ENCODE peak calls at places on chromosomes 7 and 10, in ten cellular contexts. A is memory B cell, C is RWPE1, E is sigmoid colon, O is NCI-H226, T is EH, J is Calu3, W is omental fat pad, Q is HT-29, Y is CD14-positive monocyte. S is an unnamed sample.
A peak's percentile ranks its signal among the peaks of the same experiment; 100 is the strongest.

GRCh38 chr10:79069325-79070090 is 742 bp downstream of the ZMIZ1 start:
- DNase-seq in O (no peak), T (peak; percentile 55), Q (peak; percentile 29), E (peak; percentile 81), C (peak; percentile 64), A (no peak), J (peak; percentile 56), Y (peak; percentile 70), W (no peak), S (peak; percentile 74)

GRCh38 chr10:99382181-99382580 is 48.2 kb downstream of the GOT1 start:
- DNase-seq in Q (no peak), J (no peak), A (no peak), W (no peak), C (no peak), T (no peak), Y (no peak), O (no peak), E (no peak), S (no peak)

GRCh38 chr7:24885305-24885704 is 94.7 kb downstream of the OSBPL3 start:
- DNase-seq in J (no peak), E (no peak), Q (no peak), T (no peak), A (no peak), W (no peak), C (no peak), O (no peak), Y (no peak), S (no peak)

GRCh38 chr7:68449099-68449498 is 1149.2 kb upstream of the AUTS2 start:
- DNase-seq in A (no peak), J (no peak), W (no peak), C (no peak), E (no peak), O (no peak), T (no peak), Y (no peak), Q (no peak), S (no peak)

GRCh38 chr7:107966701-107967100 is 36.3 kb downstream of the LAMB1 start:
- DNase-seq in W (no peak), T (peak; percentile 95), O (peak; percentile 86), Q (peak; percentile 6), A (no peak), Y (no peak), J (no peak), E (no peak), C (no peak), S (no peak)

GRCh38 chr7:29587195-29587808 is 23.7 kb downstream of the PRR15 start:
- DNase-seq in W (no peak), O (no peak), E (no peak), T (no peak), A (no peak), J (no peak), Y (no peak), C (no peak), Q (no peak), S (no peak)

GRCh38 chr7:36188923-36189322 is 35.9 kb downstream of the EEPD1 start:
- DNase-seq in T (no peak), Q (no peak), W (no peak), Y (no peak), E (no peak), O (no peak), J (no peak), C (no peak), A (no peak), S (no peak)

GRCh38 chr7:105622114-105622731 is 40.9 kb upstream of the EFCAB10 start:
- DNase-seq in Y (no peak), Q (no peak), O (no peak), T (no peak), A (no peak), J (no peak), W (no peak), C (no peak), E (peak; percentile 75), S (no peak)

GRCh38 chr10:20624642-20625041 is 272.5 kb downstream of the NEBL start:
- DNase-seq in C (no peak), W (no peak), J (no peak), Y (no peak), Q (no peak), E (peak; percentile 67), O (no peak), T (no peak), A (no peak), S (peak; percentile 48)

GRCh38 chr10:21519981-21520436 is 5.5 kb downstream of the SKIDA1 start:
- DNase-seq in E (no peak), Q (no peak), T (peak; percentile 75), C (no peak), W (no peak), O (no peak), J (no peak), Y (no peak), A (peak; percentile 16), S (no peak)

GRCh38 chr10:14736600-14737081 is 38.1 kb downstream of the FAM107B start:
- DNase-seq in W (no peak), A (no peak), O (no peak), C (no peak), Q (no peak), J (no peak), T (peak; percentile 90), E (peak; percentile 76), Y (no peak), S (no peak)

GRCh38 chr10:80504897-80505465 is 32.7 kb upstream of the SH2D4B start:
- DNase-seq in W (no peak), E (no peak), C (no peak), J (no peak), A (no peak), Y (peak; percentile 47), T (no peak), Q (no peak), O (no peak), S (peak; percentile 48)

GRCh38 chr10:33113111-33113856 is 155.3 kb upstream of the ITGB1 start:
- DNase-seq in O (peak; percentile 26), T (peak; percentile 88), C (no peak), Q (no peak), E (no peak), W (no peak), A (no peak), J (no peak), Y (no peak), S (no peak)

GRCh38 chr7:116679495-116679894 is 7.5 kb downstream of the MET start:
- DNase-seq in T (no peak), O (peak; percentile 38), A (no peak), J (no peak), Y (no peak), Q (no peak), E (no peak), W (no peak), C (peak; percentile 86), S (no peak)

GRCh38 chr10:89278034-89278535 is 23.8 kb upstream of the IFIT2 start:
- DNase-seq in C (peak; percentile 95), W (no peak), J (peak; percentile 71), Y (no peak), Q (peak; percentile 83), E (peak; percentile 79), O (peak; percentile 95), A (no peak), T (peak; percentile 98), S (no peak)

GRCh38 chr7:82284936-82285519 is 158.5 kb downstream of the CACNA2D1 start:
- DNase-seq in T (no peak), A (no peak), O (no peak), E (no peak), W (no peak), C (no peak), J (no peak), Q (no peak), Y (no peak), S (no peak)

GRCh38 chr10:49081532-49082275 is 33.6 kb downstream of the VSTM4 start:
- DNase-seq in Y (no peak), E (no peak), C (no peak), T (no peak), A (no peak), O (no peak), W (no peak), Q (no peak), J (no peak), S (no peak)

GRCh38 chr7:136342221-136342620 is 365.1 kb upstream of the MTPN start:
- DNase-seq in O (no peak), A (no peak), W (no peak), Y (no peak), T (no peak), E (no peak), C (no peak), Q (no peak), J (no peak), S (no peak)

GRCh38 chr7:136071106-136071505 is 93.9 kb upstream of the MTPN start:
- DNase-seq in W (no peak), C (no peak), Q (no peak), T (no peak), J (no peak), E (no peak), O (no peak), Y (no peak), A (no peak), S (no peak)

GRCh38 chr7:71735961-71736556 is 604.1 kb downstream of the GALNT17 start:
- DNase-seq in T (peak; percentile 50), W (peak; percentile 67), Q (peak; percentile 89), E (no peak), Y (no peak), C (peak; percentile 37), O (no peak), J (peak; percentile 44), A (peak; percentile 27), S (peak; percentile 53)

GRCh38 chr7:81573128-81573527 is 196.7 kb downstream of the HGF start:
- DNase-seq in C (no peak), O (peak; percentile 35), Y (no peak), J (no peak), T (peak; percentile 13), Q (no peak), A (no peak), E (no peak), W (no peak), S (no peak)

GRCh38 chr7:157807510-157807909 is 470.7 kb downstream of the DNAJB6 start:
- DNase-seq in J (no peak), W (no peak), O (no peak), E (no peak), C (peak; percentile 17), Y (no peak), Q (no peak), A (no peak), T (no peak), S (no peak)

GRCh38 chr7:132251327-132251659 is 325.0 kb downstream of the PLXNA4 start:
- DNase-seq in Y (no peak), J (peak; percentile 93), Q (peak; percentile 80), T (no peak), W (no peak), C (peak; percentile 4), O (no peak), E (peak; percentile 92), A (no peak), S (peak; percentile 76)

GRCh38 chr10:88089498-88089897 is 226.1 kb downstream of the PTEN start:
- DNase-seq in W (no peak), E (no peak), J (no peak), Q (no peak), A (no peak), Y (no peak), T (no peak), O (no peak), C (no peak), S (no peak)

GRCh38 chr10:123517376-123517775 is 148.8 kb upstream of the GPR26 start:
- DNase-seq in O (no peak), A (no peak), Y (no peak), C (no peak), J (no peak), T (no peak), Q (no peak), E (no peak), W (no peak), S (no peak)

GRCh38 chr10:123746520-123746919 is 80.4 kb downstream of the GPR26 start:
- DNase-seq in Y (no peak), J (no peak), C (no peak), T (no peak), O (no peak), A (no peak), Q (no peak), W (no peak), E (no peak), S (no peak)

GRCh38 chr7:129376076-129376777 is 58.0 kb upstream of the STRIP2 start:
- DNase-seq in W (peak; percentile 32), Y (no peak), C (peak; percentile 18), E (no peak), A (peak; percentile 36), J (peak; percentile 77), Q (peak; percentile 78), O (peak; percentile 7), T (peak; percentile 41), S (peak; percentile 49)

GRCh38 chr7:30285067-30285530 is 702 bp downstream of the ZNRF2 start:
- DNase-seq in C (no peak), Q (no peak), A (no peak), W (no peak), T (peak; percentile 43), Y (no peak), E (peak; percentile 68), J (peak; percentile 62), O (peak; percentile 53), S (no peak)

S was measured in Peyer's patch.